ENCODE peak calls at places on chromosome X, in eight cellular contexts. C, F, I, E, L, O, H and X are unnamed samples.
A peak's percentile ranks its signal among the peaks of the same experiment; 100 is the strongest.

GRCh38 chrX:49627030-49627777 is 28.4 kb downstream of the GAGE1 start:
- DNase-seq in F (peak; percentile 51), C (no peak), H (peak; percentile 41), O (no peak), L (no peak), E (no peak), I (no peak), X (no peak)

GRCh38 chrX:102651242-102651967 is at the start of gene GPRASP1:
- DNase-seq in I (peak; percentile 77), H (peak; percentile 89), F (peak; percentile 80), E (peak; percentile 27), L (no peak), O (peak; percentile 55), C (peak; percentile 44), X (peak; percentile 69)

GRCh38 chrX:23656684-23657083 is 10.6 kb upstream of the PRDX4 start:
- DNase-seq in C (no peak), H (no peak), L (no peak), F (no peak), O (no peak), E (peak; percentile 26), I (no peak), X (no peak)

GRCh38 chrX:78527263-78527662 is 131.9 kb downstream of the RTL3 start:
- DNase-seq in E (peak; percentile 8), C (no peak), H (no peak), F (no peak), I (no peak), L (no peak), O (no peak), X (no peak)

GRCh38 chrX:15055146-15055930 is 182.1 kb downstream of the MOSPD2 start:
- DNase-seq in C (no peak), O (no peak), F (no peak), H (no peak), I (no peak), E (peak; percentile 51), L (no peak), X (no peak)

GRCh38 chrX:65677954-65678469 is 10.6 kb downstream of the MSN start:
- DNase-seq in E (peak; percentile 94), C (peak; percentile 52), H (no peak), L (peak; percentile 68), I (peak; percentile 85), F (no peak), O (peak; percentile 5), X (peak; percentile 71)

GRCh38 chrX:38982370-38982769 is 181.1 kb downstream of the MID1IP1 start:
- DNase-seq in E (no peak), H (no peak), F (no peak), O (no peak), I (no peak), L (no peak), C (no peak), X (no peak)

GRCh38 chrX:123330229-123330942 is 146.3 kb downstream of the GRIA3 start:
- DNase-seq in F (no peak), O (no peak), I (no peak), L (no peak), C (no peak), H (no peak), E (no peak), X (no peak)

GRCh38 chrX:49111846-49112245 is 11.7 kb downstream of the GPKOW start:
- DNase-seq in H (no peak), L (no peak), I (no peak), C (no peak), O (no peak), E (no peak), F (no peak), X (no peak)

GRCh38 chrX:115602729-115603389 is 41.9 kb downstream of the PLS3 start:
- DNase-seq in F (no peak), C (no peak), O (no peak), E (no peak), L (peak; percentile 67), H (no peak), I (no peak), X (no peak)

GRCh38 chrX:22186165-22186564 is 86.5 kb upstream of the CBLL2 start:
- DNase-seq in C (no peak), F (no peak), O (no peak), E (no peak), I (no peak), L (no peak), H (no peak), X (no peak)

GRCh38 chrX:21847342-21847741 is 7.9 kb downstream of the MBTPS2 start:
- DNase-seq in O (no peak), L (no peak), F (no peak), I (no peak), C (no peak), H (no peak), E (no peak), X (no peak)

GRCh38 chrX:2466876-2467656 is 33.7 kb downstream of the DHRSX start:
- DNase-seq in F (no peak), L (no peak), O (no peak), C (no peak), I (no peak), E (no peak), H (no peak), X (no peak)

GRCh38 chrX:54030329-54030728 is 13.9 kb downstream of the PHF8 start:
- DNase-seq in O (no peak), I (no peak), H (no peak), F (no peak), E (no peak), C (no peak), L (no peak), X (no peak)

GRCh38 chrX:82125103-82125502 is 923.2 kb downstream of the SH3BGRL start:
- DNase-seq in H (no peak), F (no peak), C (no peak), I (no peak), L (no peak), E (no peak), O (no peak), X (no peak)

DNA sequence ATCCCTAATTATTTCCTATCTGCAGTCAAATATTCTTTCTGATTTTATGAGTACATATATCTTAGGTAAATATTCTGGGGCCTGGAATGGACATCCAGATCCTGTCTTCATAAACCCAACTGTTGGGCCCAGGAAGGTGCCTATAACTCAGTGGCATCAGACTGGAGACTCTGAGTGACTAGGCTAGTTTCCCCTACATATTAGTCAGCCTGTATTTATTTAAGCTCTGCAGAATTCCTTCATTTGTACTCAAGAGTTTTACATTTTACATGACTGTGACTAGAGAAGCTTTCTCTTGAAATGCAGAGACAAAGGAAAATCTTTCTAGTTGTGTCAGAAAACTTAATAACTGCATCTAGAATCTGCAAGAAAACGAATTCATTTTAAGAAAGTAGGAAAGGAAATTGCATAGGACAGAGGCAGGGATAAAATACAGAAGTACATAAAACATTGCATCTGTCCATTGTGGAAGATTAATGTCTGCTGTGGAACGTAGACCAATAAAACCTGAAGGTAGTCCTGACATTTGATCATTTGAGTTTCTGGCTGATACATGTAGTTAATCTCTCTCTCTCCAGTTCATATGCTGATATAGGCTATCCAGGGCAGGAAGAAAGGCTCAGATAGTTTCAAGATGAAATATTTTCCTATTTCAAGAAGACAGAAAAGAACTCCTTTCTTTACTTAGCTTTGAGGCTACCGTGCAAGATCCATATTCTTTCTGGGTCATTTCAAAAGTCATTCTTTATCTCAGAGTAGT is 78.2 kb downstream of the OPHN1 start:
- DNase-seq in H (no peak), L (no peak), C (no peak), F (no peak), E (peak; percentile 38), I (no peak), O (no peak), X (no peak)
- H3K27ac ChIP-seq in H (no peak overlapping the region), L (no peak overlapping the region), C (no peak overlapping the region), F (no peak overlapping the region), E (no peak overlapping the region), I (no peak overlapping the region), O (no peak overlapping the region), X (no peak overlapping the region)

GRCh38 chrX:153504445-153505016 is 9.8 kb downstream of the BGN start:
- DNase-seq in C (no peak), H (peak; percentile 40), E (no peak), O (no peak), F (no peak), L (no peak), I (no peak), X (no peak)
- TF ChIP-seq CTCF in C (no peak), H (no peak), E (no peak), O (no peak), F (no peak), L (no peak), I (no peak), X (no peak)

GRCh38 chrX:71163010-71163409 is 18.4 kb downstream of the NLGN3 start:
- DNase-seq in I (no peak), F (no peak), C (no peak), O (no peak), E (no peak), H (no peak), L (no peak), X (no peak)
- H3K27ac ChIP-seq in I (no peak overlapping the region), F (no peak overlapping the region), C (no peak overlapping the region), O (no peak overlapping the region), E (no peak overlapping the region), H (no peak overlapping the region), L (no peak overlapping the region), X (no peak overlapping the region)

DNA sequence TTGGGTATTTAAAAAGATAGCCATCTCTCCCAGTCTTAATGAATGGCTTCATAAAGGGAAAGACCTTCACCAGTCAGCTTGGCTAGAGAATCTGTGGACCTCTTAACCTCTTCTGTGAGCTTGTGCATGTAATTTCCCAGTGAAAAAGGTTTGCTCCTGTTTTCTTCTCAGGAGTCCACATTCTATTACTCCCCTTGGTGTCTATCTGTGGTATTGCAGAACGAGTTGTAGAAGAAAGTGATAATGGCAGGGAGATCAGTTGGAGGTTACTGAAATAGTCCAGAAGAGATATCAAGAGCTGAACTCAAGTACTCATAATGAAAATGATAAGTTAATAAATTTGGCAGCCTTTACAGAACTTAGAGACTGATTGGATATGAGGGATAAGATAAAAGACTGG is 16.5 kb upstream of the VAMP7 start:
- DNase-seq in O (no peak), H (no peak), L (no peak), E (no peak), I (no peak), F (no peak), C (no peak), X (no peak)
- TF ChIP-seq CTCF in O (no peak), H (no peak), L (peak; percentile 33), E (peak; percentile 4), I (no peak), F (no peak), C (no peak), X (no peak)

DNA sequence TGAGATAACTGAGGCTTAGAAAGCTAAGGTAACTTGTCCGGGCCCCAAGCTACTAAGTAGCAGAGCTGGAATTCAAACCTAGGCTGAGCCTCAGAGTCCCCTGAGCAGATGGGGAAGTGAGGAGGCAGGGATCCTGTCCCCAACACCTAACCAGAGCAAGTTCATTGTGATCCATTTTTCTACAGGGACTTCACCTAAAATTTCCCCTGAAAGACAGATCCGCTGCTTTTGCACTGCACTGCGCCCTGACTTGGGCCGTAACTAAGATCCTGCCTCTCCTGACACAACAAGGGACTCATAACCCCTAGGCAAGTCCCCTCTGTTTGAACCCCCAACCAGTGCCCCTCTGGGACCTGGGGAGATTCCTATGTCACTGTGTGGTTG is 25.6 kb upstream of the MTM1 start:
- DNase-seq in I (no peak), E (no peak), O (no peak), H (no peak), C (no peak), F (no peak), L (no peak), X (no peak)
- H3K27ac ChIP-seq in I (no peak overlapping the region), E (no peak overlapping the region), O (no peak overlapping the region), H (no peak overlapping the region), C (peak overlapping the region; percentile 44), F (no peak overlapping the region), L (no peak overlapping the region), X (no peak overlapping the region)